ENCODE peak calls at places on chromosomes 5 and 9, in seven cellular contexts. M is HCT116, O is nephron progenitor cell, A is GM12878, L is vagina, X is neural crest cell, C is kidney epithelial cell. Y is an unnamed sample.

GRCh38 chr5:54663876-54664275 is 146.3 kb downstream of the SNX18 start:
- DNase-seq in M (no peak), O (no peak), A (no peak), L (no peak), X (no peak), C (peak), Y (no peak)

GRCh38 chr5:173327084-173327947 is 898 bp downstream of the STC2 start:
- DNase-seq in M (no peak), O (peak), A (no peak), L (no peak), X (no peak), C (no peak), Y (no peak)

GRCh38 chr5:115423051-115423450 is 121.5 kb downstream of the FEM1C start:
- DNase-seq in M (no peak), O (no peak), A (no peak), L (no peak), X (no peak), C (no peak), Y (no peak)

GRCh38 chr9:93238953-93239352 is 55.0 kb downstream of the WNK2 start:
- DNase-seq in M (no peak), O (no peak), A (no peak), L (no peak), X (no peak), C (no peak), Y (no peak)

GRCh38 chr5:141913560-141913959 is 10.1 kb upstream of the DELE1 start:
- DNase-seq in M (no peak), O (no peak), A (no peak), L (no peak), X (no peak), C (no peak), Y (no peak)

GRCh38 chr9:14526504-14526903 is 166.7 kb downstream of the ZDHHC21 start:
- DNase-seq in M (no peak), O (no peak), A (no peak), L (no peak), X (no peak), C (no peak), Y (no peak)

GRCh38 chr9:72960446-72960845 is 7.6 kb upstream of the ALDH1A1 start:
- DNase-seq in M (no peak), O (no peak), A (no peak), L (no peak), X (no peak), C (no peak), Y (no peak)

GRCh38 chr5:145236127-145236526 is 599.0 kb downstream of the PRELID2 start:
- DNase-seq in M (no peak), O (no peak), A (no peak), L (no peak), X (no peak), C (no peak), Y (no peak)

GRCh38 chr9:69097053-69097452 is 61.5 kb downstream of the FXN start:
- DNase-seq in M (no peak), O (no peak), A (no peak), L (no peak), X (no peak), C (peak), Y (no peak)

GRCh38 chr5:61053937-61054336 is 108.3 kb downstream of the SMIM15 start:
- DNase-seq in M (no peak), O (no peak), A (no peak), L (no peak), X (no peak), C (peak), Y (no peak)

GRCh38 chr9:107667700-107668099 is 178.1 kb upstream of the KLF4 start:
- DNase-seq in M (no peak), O (peak), A (no peak), L (no peak), X (no peak), C (no peak), Y (no peak)

GRCh38 chr9:36080519-36080918 is 43.8 kb downstream of the RECK start:
- DNase-seq in M (no peak), O (no peak), A (no peak), L (no peak), X (no peak), C (no peak), Y (no peak)

GRCh38 chr9:76353280-76353679 is 40.9 kb downstream of the RFK start:
- DNase-seq in M (no peak), O (no peak), A (no peak), L (no peak), X (no peak), C (no peak), Y (no peak)

GRCh38 chr9:438961-439768 is 224.5 kb downstream of the DOCK8 start:
- DNase-seq in M (no peak), O (no peak), A (no peak), L (peak), X (no peak), C (no peak), Y (no peak)

GRCh38 chr5:23132231-23132630 is 279.1 kb upstream of the CDH12 start:
- DNase-seq in M (no peak), O (no peak), A (no peak), L (no peak), X (no peak), C (no peak), Y (no peak)

GRCh38 chr5:150645070-150645700 is 4.7 kb downstream of the SYNPO start:
- DNase-seq in M (no peak), O (peak), A (no peak), L (no peak), X (no peak), C (peak), Y (no peak)

GRCh38 chr5:80082221-80082620 is 47.1 kb downstream of the THBS4 start:
- DNase-seq in M (no peak), O (no peak), A (no peak), L (no peak), X (no peak), C (no peak), Y (no peak)

GRCh38 chr9:93190133-93190525 is 6.2 kb downstream of the WNK2 start:
- DNase-seq in M (no peak), O (no peak), A (no peak), L (no peak), X (no peak), C (no peak), Y (no peak)

GRCh38 chr9:131982683-131983239 is 96.9 kb downstream of the MED27 start:
- DNase-seq in M (no peak), O (no peak), A (peak), L (no peak), X (no peak), C (peak), Y (no peak)

GRCh38 chr5:145978672-145979071 is 42.3 kb downstream of the SH3RF2 start:
- DNase-seq in M (no peak), O (no peak), A (no peak), L (no peak), X (no peak), C (no peak), Y (no peak)

GRCh38 chr9:93126825-93127368 is 7.2 kb downstream of the NINJ1 start:
- DNase-seq in M (no peak), O (peak), A (no peak), L (no peak), X (no peak), C (no peak), Y (no peak)

GRCh38 chr9:37486256-37486615 is 488 bp downstream of the POLR1E start:
- DNase-seq in M (no peak), O (no peak), A (no peak), L (no peak), X (no peak), C (no peak), Y (no peak)

GRCh38 chr9:18478517-18479361 is 4.8 kb downstream of the ADAMTSL1 start:
- DNase-seq in M (no peak), O (no peak), A (no peak), L (no peak), X (no peak), C (no peak), Y (no peak)

GRCh38 chr5:94776167-94776566 is 157.7 kb downstream of the SLF1 start:
- DNase-seq in M (no peak), O (no peak), A (no peak), L (no peak), X (no peak), C (no peak), Y (no peak)

GRCh38 chr9:811101-811531 is 30.4 kb upstream of the DMRT1 start:
- DNase-seq in M (no peak), O (no peak), A (no peak), L (no peak), X (no peak), C (peak), Y (no peak)

GRCh38 chr5:81755320-81755719 is 4.4 kb upstream of the SSBP2 start:
- DNase-seq in M (peak), O (no peak), A (no peak), L (no peak), X (no peak), C (peak), Y (peak)

GRCh38 chr5:143714629-143715028 is 97.3 kb upstream of the HMHB1 start:
- DNase-seq in M (no peak), O (no peak), A (peak), L (no peak), X (no peak), C (no peak), Y (no peak)

GRCh38 chr5:38888023-38888422 is 42.2 kb downstream of the OSMR start:
- DNase-seq in M (no peak), O (no peak), A (no peak), L (no peak), X (no peak), C (no peak), Y (no peak)

GRCh38 chr5:133049726-133050048 is 2.1 kb upstream of the HSPA4 start:
- DNase-seq in M (no peak), O (no peak), A (no peak), L (no peak), X (no peak), C (no peak), Y (no peak)

GRCh38 chr9:33375238-33375840 is 27.0 kb downstream of the AQP7 start:
- DNase-seq in M (peak), O (peak), A (no peak), L (no peak), X (peak), C (no peak), Y (no peak)

GRCh38 chr9:34370970-34371880 is 5.5 kb downstream of the MYORG start:
- DNase-seq in M (no peak), O (no peak), A (no peak), L (no peak), X (no peak), C (no peak), Y (no peak)

GRCh38 chr5:71732011-71732410 is 12.9 kb downstream of the CARTPT start:
- DNase-seq in M (no peak), O (no peak), A (no peak), L (no peak), X (no peak), C (no peak), Y (no peak)

GRCh38 chr9:136576269-136576626 is 30.4 kb upstream of the NOTCH1 start:
- DNase-seq in M (no peak), O (no peak), A (no peak), L (no peak), X (no peak), C (peak), Y (no peak)

GRCh38 chr5:133445744-133446143 is 166.6 kb downstream of the FSTL4 start:
- DNase-seq in M (no peak), O (no peak), A (no peak), L (no peak), X (no peak), C (no peak), Y (no peak)

GRCh38 chr9:96450613-96451544 is 910 bp downstream of the HABP4 start:
- DNase-seq in M (no peak), O (peak), A (no peak), L (no peak), X (peak), C (no peak), Y (no peak)

GRCh38 chr5:10856646-10857332 is 95.8 kb upstream of the DAP start:
- DNase-seq in M (no peak), O (peak), A (no peak), L (no peak), X (peak), C (peak), Y (peak)

GRCh38 chr9:34519321-34520020 is 3.3 kb downstream of the ENHO start:
- DNase-seq in M (no peak), O (no peak), A (no peak), L (no peak), X (no peak), C (no peak), Y (no peak)

GRCh38 chr5:115096034-115096769 is 73.5 kb downstream of the TRIM36 start:
- DNase-seq in M (no peak), O (no peak), A (no peak), L (no peak), X (no peak), C (no peak), Y (no peak)

GRCh38 chr5:37757980-37758582 is 81.8 kb downstream of the GDNF start:
- DNase-seq in M (no peak), O (no peak), A (no peak), L (no peak), X (no peak), C (no peak), Y (no peak)
- TF ChIP-seq CTCF in M (no peak), O (no peak), A (no peak), L (no peak), X (no peak), C (no peak), Y (peak)

DNA sequence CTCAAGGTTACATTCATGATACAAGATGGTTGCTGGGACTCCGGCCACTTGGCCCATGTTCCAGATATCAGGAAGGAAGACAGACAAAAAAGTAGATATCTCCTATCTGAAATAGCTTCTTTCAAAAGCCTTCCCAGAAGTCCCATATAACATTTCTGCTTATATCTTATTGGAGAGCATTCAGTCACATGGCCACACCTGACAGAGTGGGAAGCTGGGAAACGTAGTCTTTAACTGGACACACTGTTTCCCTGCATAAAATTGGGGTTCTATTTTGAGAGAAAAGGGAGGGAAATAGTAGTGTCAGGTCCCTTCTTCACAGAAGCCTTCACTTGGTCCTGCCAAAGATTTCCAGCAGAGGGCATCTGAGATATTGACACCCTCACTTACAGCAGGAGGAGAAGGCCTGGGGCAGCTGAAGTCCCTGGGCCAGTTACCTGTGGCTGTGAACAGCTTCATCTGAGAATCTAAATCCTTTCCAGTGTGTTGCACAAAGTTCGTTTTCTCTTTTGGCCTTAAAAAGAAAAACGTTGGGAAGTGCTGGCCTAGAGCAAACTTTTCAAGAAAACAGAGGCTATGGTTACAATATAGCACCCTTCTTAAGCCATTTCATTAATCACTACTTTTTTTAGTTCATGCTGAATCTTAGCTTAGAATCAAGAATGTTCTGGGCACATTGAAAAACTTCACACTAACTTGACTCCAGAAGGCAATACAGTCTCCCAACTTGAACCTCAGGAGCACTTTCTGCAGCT is 33.5 kb downstream of the SPEF2 start:
- DNase-seq in M (peak), O (peak), A (no peak), L (no peak), X (peak), C (no peak), Y (peak)
- TF ChIP-seq CTCF in M (peak), O (peak), A (peak), L (no peak), X (peak), C (peak), Y (peak)

GRCh38 chr5:178284095-178284675 is 51.6 kb upstream of the PHYKPL start:
- DNase-seq in M (peak), O (no peak), A (no peak), L (no peak), X (peak), C (no peak), Y (no peak)
- TF ChIP-seq CTCF in M (peak), O (peak), A (peak), L (no peak), X (peak), C (peak), Y (peak)

DNA sequence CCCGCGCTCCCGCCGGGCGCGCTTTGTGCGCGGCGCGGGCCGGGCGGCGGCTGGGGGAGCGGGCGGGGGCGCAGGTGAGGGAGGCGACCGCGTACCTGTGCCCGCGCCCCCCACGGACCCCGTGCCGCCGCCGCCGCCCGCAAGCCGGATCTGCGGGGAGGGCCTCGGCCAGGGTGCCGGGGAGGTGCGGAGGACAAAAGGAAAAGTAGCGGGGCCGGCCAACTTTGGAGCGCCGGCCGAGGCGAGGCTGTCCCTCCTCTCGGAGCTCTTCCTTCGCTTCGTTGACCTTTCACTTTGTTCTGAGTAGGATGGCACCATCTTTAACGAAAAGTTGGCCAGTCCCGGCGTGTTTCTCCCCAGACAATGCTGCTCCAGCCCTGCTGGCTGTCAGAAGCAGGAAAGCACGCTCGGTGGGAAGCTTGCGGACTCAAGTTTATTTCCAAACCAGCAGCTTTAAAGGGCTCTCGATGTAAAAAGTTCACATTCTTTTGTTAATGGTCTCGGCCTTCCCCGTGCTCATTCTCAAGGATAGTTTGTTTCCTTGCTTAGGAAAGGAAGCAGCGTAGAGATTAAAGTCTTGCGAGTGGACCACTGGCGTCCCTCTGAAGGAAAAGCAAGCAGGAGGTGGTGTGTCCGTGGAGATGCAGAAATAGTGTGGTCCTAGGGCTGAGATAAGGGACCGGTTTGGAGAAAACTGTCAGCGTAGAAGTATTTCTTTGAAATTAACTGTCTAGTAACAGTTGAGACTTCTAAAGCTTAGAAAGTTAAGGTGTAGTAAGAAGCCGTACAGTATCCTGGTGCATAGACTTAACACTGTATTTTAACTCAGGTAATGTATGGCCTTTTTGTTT is 660 bp downstream of the EHMT1 start:
- DNase-seq in M (no peak), O (peak), A (no peak), L (no peak), X (peak), C (no peak), Y (no peak)
- TF ChIP-seq CTCF in M (no peak), O (no peak), A (no peak), L (no peak), X (no peak), C (no peak), Y (no peak)

DNA sequence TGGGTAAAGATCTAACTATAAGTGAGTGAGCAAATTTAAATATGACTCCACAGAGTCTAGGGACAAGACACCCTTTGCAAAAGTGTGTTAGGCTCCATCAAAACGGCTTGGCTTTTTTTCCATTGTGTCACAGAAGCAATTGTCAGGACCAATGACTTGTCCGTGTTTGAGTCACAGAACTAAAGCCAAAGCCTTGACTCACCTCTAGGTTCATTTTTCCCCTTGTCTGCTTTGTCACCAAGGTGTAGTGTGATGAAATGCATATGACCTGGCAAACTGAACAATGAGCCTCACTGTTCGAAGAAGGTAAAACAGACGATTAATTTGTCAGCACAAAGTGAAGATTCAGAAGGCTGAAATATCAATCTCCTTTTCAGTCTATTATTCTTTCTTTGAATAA is 331.0 kb downstream of the GLIS3 start:
- DNase-seq in M (peak), O (no peak), A (no peak), L (no peak), X (no peak), C (peak), Y (peak)
- TF ChIP-seq CTCF in M (no peak), O (no peak), A (no peak), L (no peak), X (no peak), C (no peak), Y (no peak)

GRCh38 chr9:71683598-71684235 is 84.6 kb downstream of the CEMIP2 start:
- DNase-seq in M (peak), O (peak), A (no peak), L (no peak), X (no peak), C (no peak), Y (no peak)
- TF ChIP-seq CTCF in M (peak), O (no peak), A (no peak), L (peak), X (no peak), C (peak), Y (no peak)

DNA sequence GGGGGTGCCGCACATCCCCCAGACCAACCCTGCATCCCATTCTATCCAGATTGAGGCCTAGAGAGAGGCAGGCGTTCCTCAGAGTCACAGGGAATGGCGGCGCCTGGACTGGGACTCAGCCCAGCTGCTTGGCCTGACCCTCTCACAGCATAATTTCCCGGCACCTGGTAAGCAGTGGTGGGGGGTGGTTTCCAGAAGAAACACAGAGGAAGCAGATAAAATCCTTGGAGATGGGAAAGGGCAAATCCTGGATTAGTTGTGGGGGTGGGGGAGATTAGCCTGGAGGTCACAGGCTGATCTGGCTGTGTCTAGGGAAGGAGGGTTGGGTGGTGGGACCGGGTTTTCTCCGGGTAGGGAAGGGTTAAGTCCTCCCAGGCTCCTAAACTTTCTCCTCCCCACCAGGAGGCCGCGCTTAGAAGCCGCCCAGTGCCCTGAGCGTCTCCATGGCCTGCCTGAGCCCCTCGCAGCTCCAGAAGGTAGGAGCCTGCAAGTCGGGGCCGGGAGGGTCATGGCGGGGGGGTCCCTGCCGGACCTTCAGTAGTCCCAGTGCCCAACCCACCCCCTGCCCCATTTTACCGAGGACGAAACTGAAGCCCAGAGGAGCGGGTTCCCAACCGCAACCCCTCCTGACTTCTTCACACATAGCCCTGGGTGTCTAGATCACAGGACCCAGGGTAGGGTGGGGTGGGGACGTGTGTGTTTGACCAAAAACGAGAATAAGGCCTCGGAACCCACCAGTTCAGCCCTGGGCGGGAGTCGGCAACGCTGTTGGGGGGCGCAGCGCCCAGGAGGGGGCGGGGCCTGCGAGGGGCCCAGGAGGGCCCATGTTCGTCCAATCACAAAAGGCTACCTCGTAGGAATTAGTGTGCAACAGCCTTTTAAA is 1.3 kb downstream of the PHYHD1 start:
- DNase-seq in M (no peak), O (peak), A (no peak), L (no peak), X (peak), C (no peak), Y (no peak)
- TF ChIP-seq CTCF in M (no peak), O (no peak), A (no peak), L (peak), X (no peak), C (no peak), Y (no peak)

GRCh38 chr5:101045689-101046088 is 142.6 kb upstream of the ST8SIA4 start:
- DNase-seq in M (peak), O (no peak), A (no peak), L (no peak), X (no peak), C (no peak), Y (no peak)
- TF ChIP-seq CTCF in M (peak), O (no peak), A (peak), L (no peak), X (no peak), C (no peak), Y (no peak)